ENCODE peak calls at places on chromosomes 11 and 22, in six cellular contexts. One of them, this sample, is unnamed.

GRCh38 chr11:11980200-11980599 is 28.2 kb downstream of the DKK3 start:
- DNase-seq in brain microvascular endothelial cell: no peak
- DNase-seq in GM23338: no peak
- DNase-seq in lung: no peak
- DNase-seq in keratinocyte: no peak
- DNase-seq in fibroblast of pulmonary artery: no peak
- DNase-seq in this sample: no peak

GRCh38 chr11:120564573-120565301 is 53.2 kb downstream of the GRIK4 start:
- DNase-seq in keratinocyte: no peak
- DNase-seq in fibroblast of pulmonary artery: peak
- DNase-seq in GM23338: peak
- DNase-seq in brain microvascular endothelial cell: peak
- DNase-seq in lung: no peak
- DNase-seq in this sample: no peak

GRCh38 chr11:31805037-31805628 is 6.0 kb downstream of the PAX6 start:
- DNase-seq in keratinocyte: no peak
- DNase-seq in GM23338: peak
- DNase-seq in lung: no peak
- DNase-seq in fibroblast of pulmonary artery: no peak
- DNase-seq in brain microvascular endothelial cell: no peak
- DNase-seq in this sample: no peak

GRCh38 chr22:45413368-45414211 is at the start of the genes RIBC2 and SMC1B:
- DNase-seq in keratinocyte: peak
- DNase-seq in brain microvascular endothelial cell: peak
- DNase-seq in fibroblast of pulmonary artery: peak
- DNase-seq in lung: peak
- DNase-seq in GM23338: peak
- DNase-seq in this sample: no peak

GRCh38 chr22:45656577-45656976 is 15.1 kb upstream of the ATXN10 start:
- DNase-seq in brain microvascular endothelial cell: no peak
- DNase-seq in fibroblast of pulmonary artery: no peak
- DNase-seq in keratinocyte: no peak
- DNase-seq in GM23338: no peak
- DNase-seq in lung: no peak
- DNase-seq in this sample: no peak

GRCh38 chr11:13269775-13270174 is 7.8 kb upstream of the BMAL1 start:
- DNase-seq in brain microvascular endothelial cell: peak
- DNase-seq in fibroblast of pulmonary artery: no peak
- DNase-seq in GM23338: no peak
- DNase-seq in lung: no peak
- DNase-seq in keratinocyte: no peak
- DNase-seq in this sample: no peak

GRCh38 chr11:27431808-27432207 is 40.8 kb downstream of the LGR4 start:
- DNase-seq in fibroblast of pulmonary artery: no peak
- DNase-seq in GM23338: peak
- DNase-seq in lung: no peak
- DNase-seq in brain microvascular endothelial cell: no peak
- DNase-seq in keratinocyte: no peak
- DNase-seq in this sample: no peak

GRCh38 chr11:116384876-116385275 is 387.9 kb downstream of the BUD13 start:
- DNase-seq in GM23338: no peak
- DNase-seq in lung: no peak
- DNase-seq in fibroblast of pulmonary artery: no peak
- DNase-seq in brain microvascular endothelial cell: no peak
- DNase-seq in keratinocyte: no peak
- DNase-seq in this sample: no peak

GRCh38 chr11:119782673-119783072 is 53.7 kb upstream of the NECTIN1 start:
- DNase-seq in fibroblast of pulmonary artery: peak
- DNase-seq in lung: no peak
- DNase-seq in brain microvascular endothelial cell: peak
- DNase-seq in GM23338: no peak
- DNase-seq in keratinocyte: no peak
- DNase-seq in this sample: no peak

GRCh38 chr11:130573767-130574166 is 125.3 kb downstream of the ADAMTS15 start:
- DNase-seq in keratinocyte: no peak
- DNase-seq in fibroblast of pulmonary artery: no peak
- DNase-seq in lung: no peak
- DNase-seq in brain microvascular endothelial cell: no peak
- DNase-seq in GM23338: no peak
- DNase-seq in this sample: no peak

GRCh38 chr11:111982019-111982464 is 43.2 kb upstream of the DLAT start:
- DNase-seq in GM23338: peak
- DNase-seq in brain microvascular endothelial cell: peak
- DNase-seq in keratinocyte: peak
- DNase-seq in fibroblast of pulmonary artery: peak
- DNase-seq in lung: peak
- DNase-seq in this sample: peak

GRCh38 chr11:117396970-117397369 is 69.3 kb downstream of the CEP164 start:
- DNase-seq in keratinocyte: no peak
- DNase-seq in fibroblast of pulmonary artery: no peak
- DNase-seq in brain microvascular endothelial cell: no peak
- DNase-seq in GM23338: no peak
- DNase-seq in lung: no peak
- DNase-seq in this sample: no peak

GRCh38 chr11:130904380-130904779 is 11.9 kb downstream of the SNX19 start:
- DNase-seq in lung: no peak
- DNase-seq in fibroblast of pulmonary artery: peak
- DNase-seq in GM23338: peak
- DNase-seq in brain microvascular endothelial cell: no peak
- DNase-seq in keratinocyte: no peak
- DNase-seq in this sample: no peak

DNA sequence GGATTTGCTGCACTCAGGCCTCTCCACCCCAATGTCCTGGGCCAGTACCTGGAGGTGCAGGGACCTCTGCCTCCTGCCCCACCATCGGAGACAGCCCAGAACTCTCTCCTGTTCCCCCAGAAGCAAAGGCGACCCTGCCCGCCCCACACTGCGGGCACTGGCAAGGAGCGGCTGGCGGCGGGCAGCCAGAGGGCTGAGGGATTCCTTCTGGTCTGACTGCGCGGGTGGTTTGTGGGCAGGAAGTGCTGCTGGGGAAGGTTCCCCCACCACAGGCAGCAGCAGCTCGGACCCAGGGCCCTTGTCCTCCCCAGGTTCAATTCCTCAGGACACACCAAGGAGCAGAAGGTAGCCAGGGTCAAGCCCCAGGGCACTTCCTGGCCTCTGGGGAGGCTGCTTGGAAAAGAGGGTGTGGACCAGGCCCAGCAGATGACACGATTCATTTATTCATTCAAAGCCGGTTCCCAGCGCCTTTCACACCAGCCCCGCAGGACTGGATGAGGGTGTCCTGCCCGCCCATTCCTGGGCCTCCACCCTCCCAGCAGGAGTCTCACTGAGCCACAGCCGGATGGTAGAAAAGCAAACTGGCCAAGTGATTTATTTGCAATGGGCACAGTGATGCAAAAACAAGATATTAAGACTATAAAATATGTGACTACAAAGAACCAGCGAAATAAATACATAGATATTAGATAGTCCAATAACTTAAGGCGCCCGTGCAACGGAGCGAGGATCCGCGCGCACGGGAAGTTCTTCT is 1.2 kb downstream of the PHLDA2 start:
- DNase-seq in lung: no peak
- DNase-seq in brain microvascular endothelial cell: no peak
- DNase-seq in GM23338: no peak
- DNase-seq in fibroblast of pulmonary artery: peak
- DNase-seq in keratinocyte: no peak
- DNase-seq in this sample: no peak
- TF ChIP-seq CTCF in lung: no peak
- TF ChIP-seq CTCF in brain microvascular endothelial cell: peak
- TF ChIP-seq CTCF in GM23338: no peak
- TF ChIP-seq CTCF in fibroblast of pulmonary artery: peak
- TF ChIP-seq CTCF in keratinocyte: no peak
- TF ChIP-seq CTCF in this sample: no peak

GRCh38 chr22:37635157-37635556 is 4.3 kb upstream of the SH3BP1 start:
- DNase-seq in fibroblast of pulmonary artery: no peak
- DNase-seq in GM23338: no peak
- DNase-seq in lung: no peak
- DNase-seq in brain microvascular endothelial cell: no peak
- DNase-seq in keratinocyte: no peak
- DNase-seq in this sample: no peak

GRCh38 chr22:37633082-37633692 is 6.3 kb upstream of the SH3BP1 start:
- DNase-seq in GM23338: no peak
- DNase-seq in keratinocyte: no peak
- DNase-seq in brain microvascular endothelial cell: no peak
- DNase-seq in lung: no peak
- DNase-seq in fibroblast of pulmonary artery: no peak
- DNase-seq in this sample: no peak

GRCh38 chr22:37636186-37636948 is 3.1 kb upstream of the SH3BP1 start:
- DNase-seq in GM23338: peak
- DNase-seq in lung: no peak
- DNase-seq in keratinocyte: no peak
- DNase-seq in fibroblast of pulmonary artery: peak
- DNase-seq in brain microvascular endothelial cell: peak
- DNase-seq in this sample: no peak

GRCh38 chr22:37633693-37634504 is 5.6 kb upstream of the SH3BP1 start:
- DNase-seq in brain microvascular endothelial cell: peak
- DNase-seq in GM23338: peak
- DNase-seq in keratinocyte: no peak
- DNase-seq in fibroblast of pulmonary artery: peak
- DNase-seq in lung: peak
- DNase-seq in this sample: no peak

GRCh38 chr22:37634505-37635002 is 4.9 kb upstream of the SH3BP1 start:
- DNase-seq in GM23338: peak
- DNase-seq in keratinocyte: no peak
- DNase-seq in lung: no peak
- DNase-seq in fibroblast of pulmonary artery: no peak
- DNase-seq in brain microvascular endothelial cell: no peak
- DNase-seq in this sample: no peak
- H3K4me3 ChIP-seq in GM23338: peak
- H3K4me3 ChIP-seq in keratinocyte: no peak
- H3K4me3 ChIP-seq in lung: no peak
- H3K4me3 ChIP-seq in fibroblast of pulmonary artery: peak
- H3K4me3 ChIP-seq in brain microvascular endothelial cell: no peak
- H3K4me3 ChIP-seq in this sample: no peak

DNA sequence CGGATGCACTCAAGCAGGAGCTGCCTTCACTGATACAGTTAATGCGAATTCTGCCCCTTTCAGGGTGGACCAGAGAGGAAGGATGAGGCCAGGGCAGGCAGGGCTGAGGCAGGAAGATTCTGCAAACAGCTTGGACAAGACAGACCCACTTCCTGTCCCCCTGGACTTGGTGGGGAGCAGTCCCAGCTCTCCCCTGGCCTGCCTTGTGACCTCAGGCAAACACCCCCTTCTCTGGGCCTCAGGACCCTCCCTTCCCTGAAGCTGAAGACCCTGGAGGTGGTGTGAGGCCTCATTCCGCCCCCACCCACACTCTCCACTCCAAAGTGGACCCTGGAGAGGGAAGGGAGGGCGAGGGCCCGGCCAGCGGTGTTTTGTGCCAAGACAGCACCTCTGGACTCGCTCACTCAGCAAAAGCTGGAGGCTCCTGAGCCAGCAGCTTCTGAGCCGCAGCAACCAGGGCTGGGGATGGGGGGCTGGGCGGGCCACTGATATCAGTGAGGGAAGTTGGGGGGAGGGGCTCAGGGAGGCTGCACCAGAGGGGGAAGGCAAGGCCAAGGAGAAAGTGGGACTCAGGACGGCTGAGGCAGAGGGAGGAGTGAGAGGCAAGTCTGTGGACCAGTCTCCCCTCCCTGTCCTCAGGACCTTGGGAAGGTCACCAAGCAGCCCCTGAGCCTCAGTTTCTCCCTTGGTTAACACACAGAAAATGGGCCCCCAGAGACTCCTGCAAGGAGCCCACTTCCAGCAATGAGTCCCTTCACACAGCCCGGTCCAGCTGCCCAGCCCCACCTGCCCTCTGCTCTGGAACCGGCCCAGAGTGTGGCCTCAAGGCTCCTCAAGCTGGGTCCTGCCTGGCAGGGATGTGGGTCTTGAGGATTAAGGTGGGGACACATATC is 8.4 kb downstream of the RAB3IL1 start:
- DNase-seq in GM23338: peak
- DNase-seq in fibroblast of pulmonary artery: no peak
- DNase-seq in brain microvascular endothelial cell: no peak
- DNase-seq in lung: no peak
- DNase-seq in keratinocyte: no peak
- DNase-seq in this sample: no peak
- TF ChIP-seq CTCF in GM23338: no peak
- TF ChIP-seq CTCF in fibroblast of pulmonary artery: no peak
- TF ChIP-seq CTCF in brain microvascular endothelial cell: no peak
- TF ChIP-seq CTCF in lung: no peak
- TF ChIP-seq CTCF in keratinocyte: no peak
- TF ChIP-seq CTCF in this sample: no peak

GRCh38 chr22:35651085-35651484 is 2.8 kb downstream of the APOL6 start:
- DNase-seq in brain microvascular endothelial cell: no peak
- DNase-seq in GM23338: no peak
- DNase-seq in keratinocyte: no peak
- DNase-seq in lung: no peak
- DNase-seq in fibroblast of pulmonary artery: no peak
- DNase-seq in this sample: no peak

GRCh38 chr22:35645646-35646045 is 2.6 kb upstream of the APOL6 start:
- DNase-seq in GM23338: no peak
- DNase-seq in brain microvascular endothelial cell: no peak
- DNase-seq in keratinocyte: no peak
- DNase-seq in fibroblast of pulmonary artery: no peak
- DNase-seq in lung: no peak
- DNase-seq in this sample: no peak

GRCh38 chr22:35649636-35650250 is 1.5 kb downstream of the APOL6 start:
- DNase-seq in fibroblast of pulmonary artery: no peak
- DNase-seq in lung: peak
- DNase-seq in keratinocyte: no peak
- DNase-seq in brain microvascular endothelial cell: no peak
- DNase-seq in GM23338: no peak
- DNase-seq in this sample: no peak

GRCh38 chr22:35649026-35649553 is 844 bp downstream of the APOL6 start:
- DNase-seq in keratinocyte: no peak
- DNase-seq in brain microvascular endothelial cell: no peak
- DNase-seq in fibroblast of pulmonary artery: no peak
- DNase-seq in GM23338: no peak
- DNase-seq in lung: no peak
- DNase-seq in this sample: no peak

DNA sequence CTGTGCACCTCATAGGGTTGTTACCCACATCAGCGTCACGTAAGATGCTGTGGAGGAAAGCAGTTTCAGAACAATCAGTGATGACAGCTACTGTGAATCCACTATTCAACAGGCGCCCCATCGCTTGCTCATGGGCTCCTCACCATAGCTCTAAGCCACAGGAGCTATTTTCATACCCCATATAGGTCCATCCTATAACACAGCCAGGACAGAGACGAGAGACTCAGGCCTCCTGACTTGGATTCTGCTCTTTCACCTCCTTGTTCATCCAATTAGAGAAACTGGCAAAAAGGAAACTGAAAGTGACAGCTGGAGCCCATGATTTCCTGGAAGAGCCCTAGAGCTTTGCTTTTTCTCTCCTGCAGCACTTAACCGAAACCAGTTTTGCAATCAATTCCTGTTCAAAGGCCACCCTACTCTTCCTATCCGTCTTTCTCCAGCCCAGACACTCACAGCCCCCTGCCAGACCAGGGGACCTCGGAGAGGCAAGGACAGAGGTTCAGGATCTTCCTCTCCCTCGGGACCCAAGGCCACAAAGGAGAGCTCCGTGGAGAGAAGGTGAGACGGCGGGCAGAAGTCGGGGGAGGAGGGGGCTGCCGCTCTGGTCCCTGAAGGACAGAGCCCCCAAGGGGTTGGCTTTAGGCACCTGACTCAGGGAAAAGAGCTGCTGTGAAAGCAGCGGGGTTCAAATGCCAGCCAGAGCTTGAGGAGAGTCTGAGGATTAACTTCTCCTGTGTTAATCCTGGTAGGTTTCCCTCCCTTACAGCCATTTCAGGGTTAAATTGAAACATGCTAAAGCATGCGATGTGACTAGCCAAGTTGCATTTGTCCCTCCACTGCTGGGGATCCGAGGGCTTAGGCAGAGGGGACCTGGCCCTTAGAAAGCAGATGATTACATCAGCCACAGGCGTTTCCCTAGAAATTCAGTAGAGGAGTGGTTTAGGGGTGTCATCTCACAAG is at the start of gene APOL6:
- DNase-seq in lung: peak
- DNase-seq in GM23338: peak
- DNase-seq in keratinocyte: no peak
- DNase-seq in fibroblast of pulmonary artery: peak
- DNase-seq in brain microvascular endothelial cell: peak
- DNase-seq in this sample: no peak
- H3K4me3 ChIP-seq in lung: peak
- H3K4me3 ChIP-seq in GM23338: no peak
- H3K4me3 ChIP-seq in keratinocyte: peak
- H3K4me3 ChIP-seq in fibroblast of pulmonary artery: peak
- H3K4me3 ChIP-seq in brain microvascular endothelial cell: peak
- H3K4me3 ChIP-seq in this sample: peak